ENCODE peak calls at places on chromosomes 5 and 9, in five cellular contexts. E, Y, H, S and T are unnamed samples.

GRCh38 chr5:69000216-69000615 is 93.6 kb upstream of the SLC30A5 start:
- DNase-seq in Y (no peak), H (no peak), S (no peak), E (no peak), T (no peak)

GRCh38 chr9:38142201-38142600 is 73.2 kb upstream of the SHB start:
- DNase-seq in E (no peak), H (no peak), Y (no peak), S (no peak), T (no peak)

GRCh38 chr9:87579761-87580626 is 82.3 kb downstream of the DAPK1 start:
- DNase-seq in E (no peak), Y (no peak), H (no peak), S (no peak), T (no peak)

GRCh38 chr5:22649076-22649475 is 204.1 kb downstream of the CDH12 start:
- DNase-seq in Y (no peak), H (no peak), S (no peak), E (peak), T (peak)

GRCh38 chr5:143106175-143106574 is 297.3 kb downstream of the NR3C1 start:
- DNase-seq in S (no peak), E (peak), Y (no peak), H (peak), T (no peak)

GRCh38 chr5:14105717-14106435 is 37.3 kb upstream of the TRIO start:
- DNase-seq in H (peak), Y (no peak), E (peak), S (no peak), T (no peak)

GRCh38 chr5:105931782-105932489 is 1738.8 kb downstream of the EFNA5 start:
- DNase-seq in H (no peak), E (no peak), S (no peak), Y (no peak), T (no peak)

GRCh38 chr9:129394011-129394919 is 216.2 kb upstream of the IER5L start:
- DNase-seq in E (peak), Y (no peak), H (no peak), S (no peak), T (no peak)

GRCh38 chr5:175321927-175322532 is 122.0 kb downstream of the DRD1 start:
- DNase-seq in H (no peak), Y (peak), E (no peak), S (peak), T (no peak)

GRCh38 chr9:135123145-135123544 is 35.7 kb downstream of the OLFM1 start:
- DNase-seq in H (no peak), E (no peak), S (no peak), Y (no peak), T (no peak)

GRCh38 chr5:120516799-120517198 is 52.7 kb downstream of the PRR16 start:
- DNase-seq in S (no peak), H (no peak), Y (no peak), E (no peak), T (no peak)

GRCh38 chr5:124570285-124571035 is 176.0 kb downstream of the ZNF608 start:
- DNase-seq in Y (no peak), E (no peak), S (no peak), H (no peak), T (no peak)

GRCh38 chr5:67648201-67648671 is 451.6 kb upstream of the CD180 start:
- DNase-seq in S (no peak), H (no peak), E (peak), Y (no peak), T (no peak)

GRCh38 chr5:92560698-92561361 is 1020.2 kb downstream of the NR2F1-AS1 start:
- DNase-seq in E (peak), H (no peak), S (no peak), Y (no peak), T (no peak)

GRCh38 chr5:53479656-53480473 is 564 bp upstream of the FST start:
- DNase-seq in Y (no peak), H (peak), E (peak), S (peak), T (peak)

GRCh38 chr5:8650197-8650596 is 781.2 kb downstream of the MTRR start:
- DNase-seq in H (no peak), Y (no peak), S (no peak), E (no peak), T (no peak)

GRCh38 chr9:37936965-37937364 is 33.0 kb upstream of the SLC25A51 start:
- DNase-seq in E (no peak), Y (no peak), H (no peak), S (no peak), T (no peak)

GRCh38 chr9:5832093-5832542 is 799 bp downstream of the ERMP1 start:
- DNase-seq in E (no peak), Y (no peak), H (no peak), S (peak), T (no peak)

GRCh38 chr5:142800776-142801494 is 30.8 kb downstream of the ARHGAP26 start:
- DNase-seq in H (no peak), Y (peak), E (no peak), S (peak), T (no peak)

GRCh38 chr5:37668524-37669047 is 171.3 kb downstream of the GDNF start:
- DNase-seq in E (no peak), Y (no peak), S (no peak), H (peak), T (peak)

GRCh38 chr5:67215592-67216471 is 19.2 kb upstream of the CD180 start:
- DNase-seq in E (no peak), Y (peak), S (peak), H (no peak), T (no peak)

GRCh38 chr9:81462759-81463158 is 226.6 kb downstream of the TLE1 start:
- DNase-seq in E (no peak), Y (no peak), H (no peak), S (no peak), T (no peak)

GRCh38 chr5:140251527-140251973 is 51.4 kb downstream of the PFDN1 start:
- DNase-seq in E (no peak), H (peak), S (peak), Y (peak), T (no peak)

GRCh38 chr5:131530706-131531331 is 104.2 kb downstream of the RAPGEF6 start:
- DNase-seq in Y (no peak), E (peak), H (no peak), S (no peak), T (no peak)

GRCh38 chr5:176837707-176838115 is 27.4 kb downstream of the UNC5A start:
- DNase-seq in S (peak), E (no peak), Y (peak), H (peak), T (peak)

GRCh38 chr5:40480392-40480791 is 199.3 kb upstream of the PTGER4 start:
- DNase-seq in H (no peak), E (no peak), Y (peak), S (no peak), T (no peak)

GRCh38 chr5:150159741-150160179 is 4.1 kb upstream of the PDGFRB start:
- DNase-seq in S (peak), E (no peak), H (no peak), Y (no peak), T (no peak)

GRCh38 chr9:81789751-81790150 is 100.4 kb upstream of the TLE1 start:
- DNase-seq in H (no peak), Y (no peak), S (no peak), E (no peak), T (no peak)

GRCh38 chr5:17381926-17382325 is 116.1 kb upstream of the TAF11L2 start:
- DNase-seq in H (no peak), S (no peak), E (no peak), Y (no peak), T (no peak)

GRCh38 chr5:151406322-151406947 is 41.0 kb upstream of the SLC36A1 start:
- DNase-seq in E (no peak), Y (no peak), S (no peak), H (peak), T (no peak)

GRCh38 chr9:126860757-126861466 is 473 bp downstream of the ZBTB34 start:
- DNase-seq in S (peak), E (no peak), Y (no peak), H (peak), T (no peak)

GRCh38 chr5:126723643-126724042 is 53.3 kb upstream of the LMNB1 start:
- DNase-seq in H (no peak), S (no peak), Y (no peak), E (no peak), T (no peak)

GRCh38 chr5:59115345-59115744 is 532.5 kb downstream of the RAB3C start:
- DNase-seq in E (no peak), Y (no peak), S (no peak), H (no peak), T (no peak)

GRCh38 chr9:80467632-80468031 is 895.9 kb downstream of the TLE4 start:
- DNase-seq in H (no peak), Y (no peak), E (no peak), S (no peak), T (no peak)

GRCh38 chr5:95861221-95861857 is 38.8 kb upstream of the GLRX start:
- DNase-seq in H (peak), S (peak), E (peak), Y (no peak), T (peak)